ENCODE peak calls at places on chromosomes 6 and 20, in four cellular contexts. V, Y, A and W are unnamed samples.

GRCh38 chr6:111922454-111923297 is 49.4 kb upstream of the FYN start:
- DNase-seq in V (no peak), Y (no peak), A (no peak), W (no peak)

GRCh38 chr6:119284861-119285521 is 64.6 kb downstream of the MAN1A1 start:
- DNase-seq in Y (peak; percentile 65), V (peak; percentile 68), A (peak; percentile 72), W (no peak)

GRCh38 chr20:33277471-33278441 is 5.3 kb upstream of the BPIFB1 start:
- DNase-seq in A (peak; percentile 53), Y (no peak), V (no peak), W (no peak)

GRCh38 chr6:119594907-119595306 is 245.3 kb upstream of the MAN1A1 start:
- DNase-seq in Y (no peak), A (no peak), V (no peak), W (no peak)

GRCh38 chr6:43070028-43070632 is 6.0 kb upstream of the PTK7 start:
- DNase-seq in V (no peak), A (peak; percentile 83), Y (peak; percentile 78), W (no peak)

GRCh38 chr20:48339147-48339985 is 488.4 kb downstream of the PREX1 start:
- DNase-seq in Y (peak; percentile 11), V (no peak), A (no peak), W (peak; percentile 63)

GRCh38 chr6:2746557-2747061 is 4.1 kb downstream of the MYLK4 start:
- DNase-seq in V (no peak), Y (no peak), A (no peak), W (no peak)

GRCh38 chr20:45822863-45823262 is 4.2 kb downstream of the TNNC2 start:
- DNase-seq in A (no peak), V (no peak), Y (no peak), W (no peak)

GRCh38 chr6:90062051-90062450 is 167.8 kb downstream of the GJA10 start:
- DNase-seq in A (no peak), V (no peak), Y (no peak), W (no peak)

GRCh38 chr6:154909821-154910220 is 85.3 kb upstream of the TIAM2 start:
- DNase-seq in V (no peak), Y (no peak), A (no peak), W (no peak)

GRCh38 chr20:50015993-50016770 is 33.4 kb downstream of the SNAI1 start:
- DNase-seq in A (peak; percentile 66), V (no peak), Y (peak; percentile 60), W (no peak)

GRCh38 chr6:4102687-4103244 is 23.8 kb upstream of the FAM217A start:
- DNase-seq in V (no peak), A (peak; percentile 98), Y (no peak), W (no peak)

GRCh38 chr20:51583073-51583472 is 40.6 kb upstream of the NFATC2 start:
- DNase-seq in A (no peak), Y (no peak), V (no peak), W (no peak)

GRCh38 chr6:143821359-143821758 is 21.8 kb upstream of the LTV1 start:
- DNase-seq in A (no peak), V (no peak), Y (no peak), W (no peak)

GRCh38 chr6:25136879-25137278 is 142.3 kb upstream of the CARMIL1 start:
- DNase-seq in V (no peak), A (no peak), Y (peak; percentile 7), W (no peak)

DNA sequence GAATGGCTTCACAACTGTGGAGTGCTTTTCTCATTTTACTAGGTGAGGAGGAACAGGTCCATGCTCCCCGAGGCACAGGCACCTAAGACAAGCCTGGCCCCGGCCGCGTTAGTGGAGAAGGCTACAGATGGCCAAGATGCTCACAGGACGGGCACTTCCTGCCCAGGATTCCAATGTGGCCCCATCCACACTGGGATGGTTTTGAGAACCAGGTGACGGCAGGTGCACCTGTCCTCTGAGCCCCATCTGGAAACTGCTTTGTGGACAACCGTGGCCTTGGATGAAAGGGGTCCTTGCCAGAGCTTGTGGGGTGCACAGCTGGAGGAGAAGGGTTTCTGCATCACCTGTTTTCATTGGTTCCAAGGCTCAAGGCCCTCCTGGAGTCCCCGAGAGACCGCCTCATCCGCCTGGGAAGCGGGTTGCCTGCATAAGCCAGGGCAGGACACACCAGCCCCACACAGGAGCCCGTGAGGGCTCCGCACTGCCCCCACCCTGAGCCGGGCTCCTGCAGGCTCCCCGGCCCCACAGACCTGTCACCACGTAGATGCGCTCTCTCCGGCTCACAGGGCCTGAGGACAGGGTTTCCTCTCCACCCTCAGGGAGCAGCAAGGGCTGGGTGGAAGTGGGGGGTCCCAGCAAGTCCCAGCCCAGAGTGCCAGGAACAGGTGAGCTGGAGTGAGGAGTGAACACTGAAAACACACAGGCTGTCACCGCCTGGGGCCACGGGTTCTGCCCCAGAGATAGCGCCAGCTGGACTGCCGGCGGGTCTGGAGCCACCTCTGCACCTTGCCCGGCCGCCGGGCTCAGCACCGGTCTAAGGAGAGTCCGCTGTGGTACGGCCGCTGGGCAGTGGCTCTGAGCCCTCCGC is 18.3 kb downstream of the NTSR1 start:
- DNase-seq in Y (no peak), V (no peak), A (no peak), W (no peak)
- TF ChIP-seq CBFB in Y (no peak), V (no peak), A (no peak), W (no peak)

GRCh38 chr20:59579404-59580207 is 24.7 kb upstream of the PHACTR3 start:
- DNase-seq in A (no peak), Y (no peak), V (no peak), W (no peak)
- TF ChIP-seq CBFB in A (no peak), Y (no peak), V (no peak), W (no peak)

DNA sequence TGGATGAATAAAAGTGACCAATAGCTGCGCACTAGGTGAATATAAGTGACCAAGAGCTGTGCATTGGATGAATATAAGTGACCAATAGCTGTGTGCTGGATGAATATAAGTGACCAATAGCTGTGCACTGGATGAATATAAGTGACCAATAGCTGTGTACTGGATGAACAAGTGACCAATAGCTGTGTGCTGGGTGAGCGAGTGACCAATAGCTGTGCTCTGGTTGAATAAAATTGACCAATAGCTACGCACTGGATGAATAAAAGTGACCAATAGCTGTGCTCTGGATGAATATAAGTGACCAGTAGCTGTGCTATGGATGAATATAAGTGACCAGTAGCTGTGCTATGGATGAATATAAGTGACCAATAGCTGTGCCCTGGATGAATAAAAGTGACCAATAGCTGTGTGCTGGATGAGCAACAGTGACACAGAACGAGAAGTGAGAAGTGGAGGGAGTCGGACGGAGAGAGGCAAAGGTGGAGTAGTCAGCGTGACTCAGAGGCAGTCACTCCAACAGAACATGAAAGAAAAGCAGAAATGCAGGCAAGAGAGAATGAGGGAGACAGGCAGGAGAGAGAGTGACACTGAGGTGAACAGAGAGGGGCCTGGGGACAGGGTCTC is 38.5 kb downstream of the RBM38 start:
- DNase-seq in V (no peak), Y (no peak), A (peak; percentile 69), W (no peak)
- TF ChIP-seq CBFB in V (no peak), Y (no peak), A (no peak), W (no peak)

GRCh38 chr20:1012359-1013168 is 10.5 kb upstream of the RSPO4 start:
- DNase-seq in A (no peak), Y (no peak), V (no peak), W (no peak)
- TF ChIP-seq CBFB in A (no peak), Y (no peak), V (no peak), W (no peak)